ENCODE peak calls at places on chromosomes 1 and 21, in ten cellular contexts. Q is spleen, M is sigmoid colon, K is keratinocyte, P is fibroblast of lung, J is right cardiac atrium, U is HepG2, R is right lobe of liver, V is body of pancreas, F is tibial nerve. L is an unnamed sample.

GRCh38 chr21:34642211-34643075 is 26.4 kb upstream of the CLIC6 start:
- DNase-seq in P (peak), U (no peak), J (no peak), M (no peak), K (peak), Q (no peak), V (no peak), R (no peak), F (no peak), L (no peak)

GRCh38 chr1:228691926-228692325 is 43.4 kb upstream of the RHOU start:
- DNase-seq in U (peak), V (peak), P (peak), J (no peak), Q (no peak), M (no peak), F (no peak), K (no peak), R (no peak), L (peak)

GRCh38 chr1:161439280-161440232 is 65.7 kb upstream of the FCGR2A start:
- DNase-seq in U (no peak), Q (peak), P (peak), V (peak), F (no peak), R (peak), J (no peak), K (no peak), M (peak), L (peak)

GRCh38 chr1:226682841-226683800 is 56.0 kb downstream of the ITPKB start:
- DNase-seq in M (peak), V (no peak), U (no peak), P (no peak), F (no peak), K (no peak), J (no peak), Q (no peak), R (no peak), L (no peak)

GRCh38 chr21:35814858-35815619 is 245.3 kb downstream of the SETD4 start:
- DNase-seq in F (no peak), U (no peak), Q (no peak), P (no peak), V (no peak), M (no peak), R (no peak), J (no peak), K (no peak), L (no peak)

GRCh38 chr1:30444850-30445249 is 278.5 kb downstream of the MATN1 start:
- DNase-seq in V (no peak), M (no peak), K (no peak), J (no peak), P (peak), Q (no peak), F (no peak), R (no peak), U (no peak), L (no peak)

GRCh38 chr1:67576474-67576873 is 108.5 kb upstream of the GADD45A start:
- DNase-seq in K (no peak), V (no peak), U (no peak), R (no peak), Q (no peak), M (no peak), P (no peak), J (no peak), F (no peak), L (no peak)

GRCh38 chr1:158017800-158018595 is 24.6 kb downstream of the KIRREL1 start:
- DNase-seq in Q (no peak), U (no peak), P (peak), F (no peak), M (no peak), R (no peak), V (no peak), J (no peak), K (no peak), L (no peak)

GRCh38 chr1:235597867-235598553 is 51.6 kb downstream of the GNG4 start:
- DNase-seq in R (no peak), K (no peak), P (peak), U (peak), F (no peak), V (no peak), M (no peak), Q (peak), J (no peak), L (no peak)

GRCh38 chr1:164613176-164613575 is 54.2 kb downstream of the PBX1 start:
- DNase-seq in P (peak), R (no peak), K (peak), Q (no peak), F (no peak), V (peak), U (peak), J (no peak), M (no peak), L (no peak)

GRCh38 chr1:200253774-200254495 is 155.9 kb downstream of the ZNF281 start:
- DNase-seq in J (no peak), F (no peak), R (no peak), P (peak), K (no peak), M (no peak), Q (no peak), V (no peak), U (no peak), L (no peak)

GRCh38 chr1:32426489-32427255 is 32.4 kb upstream of the BSDC1 start:
- DNase-seq in K (no peak), P (peak), R (no peak), M (no peak), V (peak), J (peak), U (no peak), F (no peak), Q (no peak), L (no peak)

GRCh38 chr1:17878837-17879236 is 123.7 kb downstream of the ACTL8 start:
- DNase-seq in Q (peak), V (no peak), U (no peak), R (no peak), P (peak), K (no peak), J (no peak), F (no peak), M (no peak), L (no peak)

GRCh38 chr1:219670426-219671149 is 57.7 kb upstream of the ZC3H11B start:
- DNase-seq in U (no peak), K (no peak), M (no peak), Q (no peak), F (no peak), R (peak), P (peak), J (peak), V (peak), L (peak)

GRCh38 chr1:226475112-226475511 is 67.2 kb upstream of the PARP1 start:
- DNase-seq in U (no peak), Q (no peak), V (no peak), R (no peak), K (no peak), M (no peak), J (no peak), P (no peak), F (no peak), L (no peak)

GRCh38 chr1:219660666-219661463 is 48.0 kb upstream of the ZC3H11B start:
- DNase-seq in P (peak), Q (peak), K (peak), F (peak), M (peak), R (peak), U (no peak), J (peak), V (peak), L (peak)

GRCh38 chr1:164774819-164775654 is 216.1 kb downstream of the PBX1 start:
- DNase-seq in U (no peak), M (no peak), V (peak), R (no peak), Q (no peak), P (no peak), F (no peak), K (no peak), J (no peak), L (no peak)

GRCh38 chr1:174344162-174344561 is 103.6 kb upstream of the GPR52 start:
- DNase-seq in V (no peak), P (no peak), M (no peak), K (no peak), U (no peak), R (no peak), Q (no peak), F (no peak), J (no peak), L (no peak)

GRCh38 chr21:26226724-26227123 is 56.2 kb upstream of the APP start:
- DNase-seq in U (no peak), V (no peak), M (no peak), Q (no peak), K (no peak), P (no peak), F (no peak), R (no peak), J (no peak), L (no peak)

GRCh38 chr1:44484155-44484688 is 79.2 kb downstream of the RNF220 start:
- DNase-seq in M (no peak), Q (no peak), U (peak), P (peak), R (no peak), V (no peak), F (no peak), J (no peak), K (no peak), L (no peak)

GRCh38 chr1:161432091-161432490 is 64.4 kb upstream of the CFAP126 start:
- DNase-seq in U (no peak), M (no peak), K (no peak), V (no peak), P (no peak), J (no peak), R (no peak), Q (no peak), F (no peak), L (no peak)

GRCh38 chr1:66478116-66478515 is 55.8 kb upstream of the SGIP1 start:
- DNase-seq in F (no peak), V (no peak), J (no peak), U (no peak), P (peak), R (no peak), M (no peak), Q (no peak), K (no peak), L (no peak)

GRCh38 chr1:28199328-28200233 is 23.1 kb upstream of the PTAFR start:
- DNase-seq in R (no peak), Q (no peak), V (no peak), J (no peak), U (no peak), K (no peak), F (no peak), P (no peak), M (no peak), L (no peak)

GRCh38 chr1:175221548-175222175 is 29.1 kb upstream of the KIAA0040 start:
- DNase-seq in R (no peak), F (no peak), P (peak), V (peak), U (no peak), M (no peak), J (no peak), K (peak), Q (no peak), L (peak)

GRCh38 chr21:16418211-16418610 is 688.4 kb downstream of the USP25 start:
- DNase-seq in K (no peak), U (no peak), J (no peak), Q (no peak), F (no peak), V (no peak), P (peak), M (no peak), R (no peak), L (no peak)

GRCh38 chr1:109256085-109256484 is 6.7 kb downstream of the CELSR2 start:
- DNase-seq in P (no peak), K (no peak), F (no peak), R (no peak), M (no peak), V (no peak), J (no peak), Q (no peak), U (no peak), L (no peak)

GRCh38 chr1:177065430-177065829 is 99.1 kb downstream of the ASTN1 start:
- DNase-seq in M (no peak), J (no peak), F (no peak), R (no peak), P (no peak), K (no peak), V (no peak), U (no peak), Q (no peak), L (no peak)

GRCh38 chr1:64915381-64916274 is 50.7 kb downstream of the JAK1 start:
- DNase-seq in F (no peak), J (no peak), K (no peak), Q (no peak), P (peak), U (peak), R (peak), V (peak), M (no peak), L (peak)

DNA sequence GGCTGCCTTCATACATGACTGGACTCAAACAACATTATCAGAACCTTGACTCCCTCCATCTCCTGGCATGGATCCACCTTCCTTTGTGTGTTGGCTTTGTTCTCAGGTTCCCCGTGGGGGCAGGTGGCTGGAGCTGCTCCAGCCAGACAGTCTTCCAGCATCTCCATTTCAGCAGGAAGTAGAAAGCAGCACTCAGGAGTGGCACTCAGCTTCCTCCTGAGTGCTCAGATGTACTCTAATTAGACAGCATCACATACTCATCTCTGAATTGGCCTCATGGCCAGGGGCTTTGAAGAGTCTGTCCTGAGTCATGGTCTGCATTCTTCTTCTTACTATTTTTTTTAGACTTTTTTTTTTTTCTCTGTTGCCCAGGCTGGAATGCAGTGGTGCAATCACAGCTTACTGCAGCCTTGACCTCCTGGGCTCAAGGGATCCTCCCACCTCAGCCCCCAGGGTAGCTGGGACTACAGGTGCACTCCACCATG is 27.9 kb downstream of the OVAAL start:
- DNase-seq in U (peak), M (no peak), P (peak), K (peak), J (no peak), R (no peak), V (peak), Q (no peak), F (no peak), L (peak)
- H3K27ac ChIP-seq in U (peak), M (no peak), P (no peak), K (peak), J (no peak), R (no peak), V (peak), Q (no peak), F (no peak), L (peak)

GRCh38 chr1:172450524-172450885 is 6.6 kb upstream of the PIGC start:
- DNase-seq in R (peak), K (no peak), V (peak), P (no peak), J (no peak), Q (no peak), F (no peak), U (peak), M (no peak), L (no peak)
- H3K27ac ChIP-seq in R (peak), K (no peak), V (peak), P (no peak), J (peak), Q (no peak), F (no peak), U (peak), M (peak), L (peak)

GRCh38 chr1:205543351-205544305 is 39.2 kb downstream of the CDK18 start:
- DNase-seq in M (peak), R (peak), K (peak), V (peak), J (peak), F (peak), P (peak), U (peak), Q (peak), L (peak)
- H3K27ac ChIP-seq in M (peak), R (no peak), K (peak), V (peak), J (peak), F (no peak), P (no peak), U (no peak), Q (peak), L (peak)

GRCh38 chr1:147738739-147739476 is 21.5 kb downstream of the GJA5 start:
- DNase-seq in F (no peak), R (no peak), M (no peak), J (peak), Q (no peak), U (no peak), P (no peak), K (no peak), V (no peak), L (no peak)
- H3K27ac ChIP-seq in F (no peak), R (no peak), M (no peak), J (peak), Q (no peak), U (no peak), P (no peak), K (no peak), V (no peak), L (no peak)